ENCODE peak calls at places on chromosome 3, in seven cellular contexts. B, P, U, A, T, G and K are unnamed samples.

GRCh38 chr3:138389841-138390581 is 41.6 kb downstream of the MRAS start:
- DNase-seq in A (no peak), B (peak; percentile 98), T (peak; percentile 49), U (peak; percentile 58), P (peak; percentile 87), G (no peak), K (no peak)

GRCh38 chr3:117920240-117920923 is 1114.3 kb downstream of the IGSF11 start:
- DNase-seq in P (no peak), G (no peak), U (no peak), T (no peak), B (peak; percentile 8), A (no peak), K (no peak)

GRCh38 chr3:45026038-45026437 is at the start of gene CLEC3B:
- DNase-seq in G (no peak), B (peak; percentile 86), U (peak; percentile 86), P (peak; percentile 63), A (peak; percentile 44), T (peak; percentile 45), K (no peak)

GRCh38 chr3:49903451-49904424 is at the start of gene MST1R:
- DNase-seq in P (peak; percentile 26), A (peak; percentile 95), G (no peak), T (peak; percentile 95), B (no peak), U (peak; percentile 85), K (peak; percentile 90)

GRCh38 chr3:20023663-20024417 is 11.8 kb upstream of the PP2D1 start:
- DNase-seq in B (no peak), A (peak; percentile 45), U (peak; percentile 65), T (peak; percentile 32), G (no peak), P (peak; percentile 26), K (no peak)

GRCh38 chr3:73385538-73385937 is 239.2 kb downstream of the PDZRN3 start:
- DNase-seq in T (no peak), P (no peak), G (no peak), U (no peak), A (no peak), B (no peak), K (no peak)

GRCh38 chr3:39896184-39896583 is 86.8 kb downstream of the MYRIP start:
- DNase-seq in B (no peak), U (no peak), T (no peak), G (no peak), A (no peak), P (no peak), K (peak; percentile 1)

GRCh38 chr3:107794664-107795443 is 272.1 kb downstream of the BBX start:
- DNase-seq in P (no peak), A (no peak), B (no peak), U (no peak), G (no peak), T (peak; percentile 16), K (no peak)

GRCh38 chr3:174233511-174233910 is 625.6 kb upstream of the NAALADL2 start:
- DNase-seq in G (no peak), A (no peak), U (no peak), T (no peak), P (no peak), B (no peak), K (no peak)

GRCh38 chr3:155241559-155241958 is 51.9 kb downstream of the STRIT1 start:
- DNase-seq in P (no peak), B (peak; percentile 31), A (no peak), G (no peak), T (no peak), U (no peak), K (no peak)

GRCh38 chr3:101602731-101603130 is 28.8 kb downstream of the PCNP start:
- DNase-seq in G (no peak), B (no peak), P (no peak), U (no peak), A (no peak), T (no peak), K (no peak)

GRCh38 chr3:151047636-151048035 is 37.8 kb upstream of the MED12L start:
- DNase-seq in B (peak; percentile 15), G (no peak), P (no peak), U (no peak), T (no peak), A (no peak), K (no peak)

GRCh38 chr3:183252108-183252782 is 808 bp upstream of the B3GNT5 start:
- DNase-seq in A (no peak), G (no peak), T (no peak), U (no peak), P (no peak), B (no peak), K (no peak)

GRCh38 chr3:138898301-138898700 is 48.6 kb downstream of the FOXL2 start:
- DNase-seq in B (peak; percentile 86), T (no peak), A (peak; percentile 38), U (peak; percentile 20), G (no peak), P (no peak), K (no peak)

GRCh38 chr3:27134165-27134796 is 234.9 kb downstream of the NEK10 start:
- DNase-seq in U (peak; percentile 55), A (peak; percentile 74), T (peak; percentile 56), P (peak; percentile 63), G (no peak), B (peak; percentile 39), K (no peak)

GRCh38 chr3:106773795-106774194 is 603.4 kb upstream of the CCDC54 start:
- DNase-seq in T (no peak), P (no peak), B (no peak), U (no peak), A (no peak), G (no peak), K (no peak)

GRCh38 chr3:194204036-194204792 is 68.3 kb downstream of the HES1 start:
- DNase-seq in B (no peak), P (no peak), G (no peak), A (no peak), T (no peak), U (no peak), K (no peak)

DNA sequence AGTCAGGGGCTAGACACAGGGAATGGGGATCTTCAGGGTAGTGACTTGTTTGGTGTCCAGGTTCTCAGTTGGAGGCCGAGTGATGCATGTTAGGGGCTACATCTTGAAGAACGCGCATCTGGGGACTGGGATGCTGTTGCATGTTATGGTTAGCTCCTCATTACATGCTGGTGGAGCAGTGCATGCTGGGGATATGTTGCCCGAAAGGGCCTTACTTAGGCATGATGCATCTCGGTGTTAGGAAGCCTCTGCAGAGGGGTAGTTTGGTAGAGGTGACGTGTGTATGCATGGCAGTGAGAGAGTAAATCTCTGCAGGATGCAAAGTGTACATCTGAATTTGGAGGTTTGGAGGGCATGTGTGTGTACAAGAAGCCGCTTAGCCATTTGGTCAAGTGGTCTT is 2.4 kb downstream of the EIF4G1 start:
- DNase-seq in B (no peak), A (no peak), T (no peak), P (no peak), G (no peak), U (no peak), K (no peak)
- H3K36me3 ChIP-seq in B (peaks cover 26% of the 10 kb centered on the region), A (peaks cover 4% of the 10 kb centered on the region), T (peaks cover 12% of the 10 kb centered on the region), P (peaks cover 41% of the 10 kb centered on the region), G (peaks cover 14% of the 10 kb centered on the region), U (peaks cover 37% of the 10 kb centered on the region), K (peaks cover 29% of the 10 kb centered on the region)

GRCh38 chr3:159091936-159092335 is 290.1 kb downstream of the MFSD1 start:
- DNase-seq in G (no peak), A (no peak), P (no peak), T (no peak), U (no peak), B (no peak), K (no peak)
- TF ChIP-seq CTCF in G (no peak), A (no peak), P (no peak), T (no peak), U (no peak), B (peak; percentile 18), K (no peak)

GRCh38 chr3:51637941-51638471 is 33.0 kb upstream of the TEX264 start:
- DNase-seq in B (peak; percentile 43), U (no peak), P (peak; percentile 56), A (peak; percentile 40), T (peak; percentile 34), G (no peak), K (no peak)
- H3K36me3 ChIP-seq in B (peaks cover 12% of the 10 kb centered on the region), U (peaks cover 99% of the 10 kb centered on the region), P (peaks cover 71% of the 10 kb centered on the region), A (peaks cover 10% of the 10 kb centered on the region), T (peaks cover 21% of the 10 kb centered on the region), G (peaks cover 80% of the 10 kb centered on the region), K (peaks cover 20% of the 10 kb centered on the region)

DNA sequence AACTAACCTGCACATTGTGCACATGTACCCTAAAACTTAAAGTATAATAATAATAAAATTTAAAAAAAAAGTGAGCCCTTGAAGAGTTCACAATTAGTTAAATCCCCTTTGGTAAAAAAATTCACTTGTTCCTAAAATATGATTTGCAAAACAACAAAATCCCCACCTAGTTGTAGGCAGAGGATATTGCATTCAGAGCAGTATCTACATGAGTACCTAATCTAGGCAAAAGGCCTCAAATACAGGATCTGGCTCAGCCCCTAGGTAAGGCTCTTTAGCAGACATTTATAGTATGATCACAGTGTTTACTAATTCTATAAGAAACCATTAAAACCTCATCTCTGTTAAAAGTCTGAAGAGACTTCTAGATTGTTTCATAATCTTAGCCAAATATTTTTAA is 89.3 kb upstream of the CCDC80 start:
- DNase-seq in G (no peak), T (no peak), P (no peak), U (no peak), B (no peak), A (no peak), K (no peak)
- TF ChIP-seq CTCF in G (no peak), T (no peak), P (no peak), U (no peak), B (no peak), A (no peak), K (no peak)

GRCh38 chr3:63980830-63981498 is 42.3 kb downstream of the PSMD6 start:
- DNase-seq in B (no peak), U (no peak), G (no peak), T (peak; percentile 90), A (no peak), P (no peak), K (no peak)
- H3K36me3 ChIP-seq in B (peaks cover 19% of the 10 kb centered on the region), U (peaks cover 62% of the 10 kb centered on the region), G (peaks cover 10% of the 10 kb centered on the region), T (peaks cover 12% of the 10 kb centered on the region), A (no peaks in the 10 kb centered on the region), P (peaks cover 53% of the 10 kb centered on the region), K (peaks cover 15% of the 10 kb centered on the region)

GRCh38 chr3:149342413-149343340 is 9.2 kb upstream of the TM4SF18 start:
- DNase-seq in A (no peak), U (no peak), B (peak; percentile 94), P (no peak), G (no peak), T (no peak), K (no peak)

GRCh38 chr3:149340310-149340933 is 7.0 kb upstream of the TM4SF18 start:
- DNase-seq in T (peak; percentile 80), G (no peak), A (no peak), P (no peak), B (peak; percentile 58), U (peak; percentile 25), K (no peak)

GRCh38 chr3:149339931-149340309 is 6.5 kb upstream of the TM4SF18 start:
- DNase-seq in T (peak; percentile 89), B (peak; percentile 99), A (peak; percentile 45), U (peak; percentile 86), G (peak; percentile 87), P (peak; percentile 89), K (no peak)

GRCh38 chr3:149343951-149344350 is 10.5 kb upstream of the TM4SF18 start:
- DNase-seq in G (no peak), U (no peak), T (no peak), B (no peak), A (no peak), P (no peak), K (no peak)
- TF ChIP-seq CTCF in G (no peak), U (no peak), T (no peak), B (no peak), A (no peak), P (no peak), K (peak; percentile 23)